ENCODE peak calls at places on chromosomes 12 and 14, in five cellular contexts. S, A, F, X and Y are unnamed samples.

GRCh38 chr14:38042356-38042755 is 165.3 kb upstream of the SSTR1 start:
- DNase-seq in S (no peak), A (no peak), F (no peak), X (no peak), Y (peak)

GRCh38 chr12:95022477-95022876 is 19.0 kb upstream of the NDUFA12 start:
- DNase-seq in S (no peak), A (no peak), F (no peak), X (no peak), Y (no peak)

GRCh38 chr14:22822017-22822618 is 6.9 kb upstream of the SLC7A7 start:
- DNase-seq in S (no peak), A (no peak), F (peak), X (peak), Y (no peak)

GRCh38 chr12:110741795-110742717 is 635 bp downstream of the PPP1CC start:
- DNase-seq in S (peak), A (peak), F (no peak), X (no peak), Y (peak)

GRCh38 chr12:92928431-92928961 is 599 bp downstream of the EEA1 start:
- DNase-seq in S (no peak), A (no peak), F (no peak), X (peak), Y (peak)

GRCh38 chr12:132600048-132601032 is 10.0 kb downstream of the LRCOL1 start:
- DNase-seq in S (no peak), A (peak), F (peak), X (peak), Y (peak)

GRCh38 chr14:72962829-72963312 is 36.6 kb downstream of the DCAF4 start:
- DNase-seq in S (peak), A (no peak), F (peak), X (peak), Y (peak)

GRCh38 chr12:1792406-1792805 is 28.0 kb upstream of the LRTM2 start:
- DNase-seq in S (no peak), A (no peak), F (no peak), X (no peak), Y (no peak)

GRCh38 chr12:122501489-122501989 is 807 bp upstream of the ZCCHC8 start:
- DNase-seq in S (no peak), A (peak), F (no peak), X (no peak), Y (no peak)

GRCh38 chr14:60226296-60226695 is 22.7 kb upstream of the PPM1A start:
- DNase-seq in S (no peak), A (no peak), F (no peak), X (no peak), Y (no peak)

GRCh38 chr12:132411457-132411856 is 78.5 kb upstream of the FBRSL1 start:
- DNase-seq in S (no peak), A (no peak), F (no peak), X (no peak), Y (no peak)

GRCh38 chr14:84442481-84442880 is 1087.5 kb upstream of the FLRT2 start:
- DNase-seq in S (no peak), A (no peak), F (no peak), X (no peak), Y (no peak)

GRCh38 chr12:113297621-113298471 is 37.1 kb downstream of the SLC8B1 start:
- DNase-seq in S (no peak), A (no peak), F (no peak), X (no peak), Y (no peak)

GRCh38 chr14:93818857-93819256 is 30.6 kb upstream of the PRIMA1 start:
- DNase-seq in S (no peak), A (no peak), F (no peak), X (no peak), Y (no peak)

GRCh38 chr14:104940526-104941150 is 16.0 kb downstream of the PLD4 start:
- DNase-seq in S (no peak), A (no peak), F (no peak), X (no peak), Y (no peak)

GRCh38 chr12:40473979-40474378 is 218.3 kb upstream of the CNTN1 start:
- DNase-seq in S (no peak), A (no peak), F (no peak), X (no peak), Y (no peak)

GRCh38 chr14:77315115-77315944 is 5.4 kb downstream of the POMT2 start:
- DNase-seq in S (no peak), A (no peak), F (no peak), X (no peak), Y (peak)

GRCh38 chr14:54025661-54026060 is 69.0 kb upstream of the BMP4 start:
- DNase-seq in S (no peak), A (no peak), F (no peak), X (no peak), Y (peak)

GRCh38 chr12:124399622-124400021 is 104.7 kb downstream of the RFLNA start:
- DNase-seq in S (peak), A (peak), F (peak), X (peak), Y (peak)

GRCh38 chr12:57752668-57753000 is 524 bp upstream of the CDK4 start:
- DNase-seq in S (no peak), A (no peak), F (no peak), X (no peak), Y (no peak)
- H4K8ac ChIP-seq in S (no peak), A (peak), F (no peak), X (no peak), Y (peak)

GRCh38 chr12:9115731-9116689 is at the start of gene A2M:
- DNase-seq in S (no peak), A (no peak), F (no peak), X (no peak), Y (peak)
- H3K4ac ChIP-seq in S (no peak), A (no peak), F (no peak), X (no peak), Y (no peak)

DNA sequence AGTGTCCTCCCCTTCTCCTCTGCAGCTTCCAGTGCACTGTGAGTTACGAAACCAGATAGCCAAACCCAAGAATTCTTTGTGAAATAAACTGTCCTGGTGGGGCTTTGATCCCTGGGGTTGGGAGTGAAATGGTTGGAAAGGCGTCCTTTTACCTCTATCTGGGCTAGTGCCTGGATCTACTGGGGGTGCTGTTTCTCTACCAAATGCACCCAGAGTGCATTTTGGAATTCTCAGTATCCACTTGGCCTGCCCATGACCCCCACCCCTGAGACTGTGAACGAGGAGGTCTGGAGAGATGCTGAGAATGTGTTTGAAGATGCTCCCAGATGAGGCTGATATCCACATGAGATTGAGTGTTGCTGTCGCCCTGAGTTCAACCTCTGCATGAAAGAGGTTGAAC is 87.0 kb upstream of the CLMN start:
- DNase-seq in S (no peak), A (no peak), F (no peak), X (no peak), Y (no peak)
- H2BK12ac ChIP-seq in S (no peak), A (no peak), F (no peak), X (no peak), Y (no peak)

DNA sequence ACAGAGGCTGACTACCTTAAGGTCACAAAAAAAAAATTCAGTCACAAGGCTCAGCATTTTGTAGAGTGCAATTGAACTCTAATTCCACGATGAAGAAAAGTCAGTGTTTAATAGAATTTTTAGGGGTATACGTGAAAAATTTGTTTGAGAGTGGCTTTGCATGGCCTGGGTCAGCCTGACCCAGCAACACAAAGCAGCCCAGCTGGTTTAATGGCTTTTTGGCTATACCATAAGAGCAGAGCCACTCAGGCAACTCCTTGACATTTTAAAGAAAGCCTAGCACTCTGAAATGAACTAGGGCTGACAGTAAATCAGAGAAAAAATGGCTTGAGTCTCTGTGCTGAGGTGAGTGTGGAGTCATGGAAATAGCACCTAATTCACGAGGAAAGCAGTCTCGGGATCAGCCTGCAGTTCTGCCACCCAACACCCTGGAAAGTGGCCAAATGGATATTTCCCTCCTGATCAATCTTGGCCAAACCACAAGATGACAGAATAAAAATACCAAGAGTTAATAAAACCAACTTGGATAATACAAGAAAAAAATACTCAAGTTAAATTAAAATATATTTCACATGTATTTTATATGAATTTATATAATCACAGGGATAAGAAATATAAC is 59.5 kb downstream of the GALNT4 start:
- DNase-seq in S (no peak), A (no peak), F (no peak), X (no peak), Y (no peak)
- H4K8ac ChIP-seq in S (no peak), A (no peak), F (no peak), X (no peak), Y (no peak)

GRCh38 chr12:68003777-68004176 is 14.5 kb downstream of the IFNG-AS1 start:
- DNase-seq in S (no peak), A (no peak), F (no peak), X (no peak), Y (no peak)
- H3K4ac ChIP-seq in S (no peak), A (no peak), F (no peak), X (no peak), Y (no peak)

GRCh38 chr14:64248689-64249088 is 45.5 kb downstream of the ESR2 start:
- DNase-seq in S (no peak), A (no peak), F (no peak), X (no peak), Y (no peak)
- H2BK12ac ChIP-seq in S (no peak), A (no peak), F (no peak), X (no peak), Y (no peak)

DNA sequence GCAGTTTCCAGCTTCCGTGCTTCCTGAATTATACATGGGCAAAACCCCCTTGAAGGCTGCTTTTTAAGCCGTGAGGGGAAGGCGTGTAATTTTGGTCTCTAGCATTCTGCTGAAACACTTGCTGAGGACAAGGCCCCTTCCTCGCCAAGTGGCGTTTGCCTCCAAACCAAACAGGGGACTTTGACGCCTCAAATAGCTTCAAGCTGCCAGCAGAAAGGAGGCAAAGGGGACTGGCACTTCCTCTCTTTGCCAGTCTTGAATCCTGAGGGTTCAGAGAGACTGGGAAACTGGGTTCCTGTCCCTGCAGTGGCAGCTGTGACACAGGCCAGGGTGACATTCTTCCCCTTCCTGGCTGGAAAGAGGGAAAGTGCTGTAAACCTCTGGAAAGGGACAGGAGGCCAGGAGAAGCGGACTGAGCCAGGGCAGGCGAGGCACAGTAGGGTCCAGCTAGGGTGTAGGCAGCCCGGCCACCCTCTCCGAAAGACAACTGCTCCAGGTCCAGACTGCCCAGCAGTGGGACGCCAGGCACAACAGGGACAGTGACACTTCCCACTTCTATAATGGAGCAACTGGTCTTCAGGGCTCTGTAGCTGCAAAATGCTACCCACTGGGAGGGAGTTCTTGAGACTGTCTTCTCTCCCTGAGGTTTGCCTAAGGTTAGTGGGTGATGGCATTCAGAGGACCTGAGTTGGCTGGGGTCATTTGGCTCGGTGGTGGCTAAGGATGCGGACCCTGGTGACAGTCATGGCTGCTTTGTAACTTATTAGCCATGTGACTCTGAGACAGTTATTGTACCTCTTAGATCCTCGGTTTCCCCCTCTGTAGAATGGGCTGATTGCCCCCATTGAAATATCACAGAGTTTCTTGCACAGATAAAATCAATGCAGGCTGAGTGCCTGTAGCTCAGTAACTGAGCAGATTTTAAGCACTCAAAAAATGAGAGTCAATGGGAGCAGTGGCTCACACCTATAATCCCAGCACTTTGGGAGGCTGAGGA is 96.4 kb upstream of the MED13L start:
- DNase-seq in S (no peak), A (no peak), F (no peak), X (no peak), Y (no peak)
- H4K8ac ChIP-seq in S (no peak), A (no peak), F (no peak), X (no peak), Y (peak)

DNA sequence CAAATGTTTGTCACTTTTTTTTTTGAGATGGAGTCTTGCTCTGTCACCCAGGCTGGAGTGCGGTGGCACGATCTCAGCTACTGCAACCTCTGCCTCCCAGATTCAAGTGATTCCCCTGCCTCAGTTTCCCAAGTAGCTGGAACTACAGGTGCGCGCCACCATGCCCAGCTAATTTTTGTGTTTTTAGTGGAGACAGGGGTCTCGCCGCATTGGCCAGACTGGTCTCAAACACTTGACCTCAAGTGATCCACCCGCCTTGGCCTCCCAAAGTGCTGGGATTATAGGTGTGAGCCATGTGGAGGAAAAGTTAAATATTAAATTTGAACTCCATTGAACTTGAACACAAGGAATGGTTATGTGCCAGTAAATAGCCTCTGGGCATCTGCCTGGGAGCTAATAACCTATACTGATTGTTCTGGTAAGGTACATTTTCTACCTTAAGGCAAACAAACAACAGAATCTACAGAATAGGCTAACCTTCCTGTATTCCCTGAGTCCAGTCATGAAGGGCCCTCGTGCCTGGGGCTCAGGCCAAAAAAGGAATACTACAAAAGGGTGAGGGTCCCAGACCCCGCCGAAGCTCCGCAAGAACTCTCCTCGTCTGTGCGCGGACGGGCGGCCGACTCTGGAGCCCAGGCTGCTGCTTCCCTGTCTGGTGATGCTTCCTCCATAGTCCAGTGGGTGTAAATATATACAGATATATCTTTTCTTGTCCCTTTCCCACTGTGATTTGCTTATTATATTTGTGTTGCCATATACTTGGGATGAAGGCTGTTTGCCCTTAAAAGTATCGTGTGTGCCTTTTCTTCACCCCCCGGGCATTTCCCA is 74.0 kb upstream of the EIF5 start:
- DNase-seq in S (no peak), A (peak), F (no peak), X (no peak), Y (no peak)
- H3K4ac ChIP-seq in S (no peak), A (no peak), F (no peak), X (no peak), Y (no peak)